ENCODE peak calls at places on chromosomes 5 and 9, in four cellular contexts. A, L, T and S are unnamed samples.

GRCh38 chr9:92455217-92455616 is 27.1 kb downstream of the ASPN start:
- DNase-seq in A (no peak), L (no peak), T (no peak), S (peak; percentile 40)

GRCh38 chr9:127626752-127627493 is 14.8 kb downstream of the STXBP1 start:
- DNase-seq in A (no peak), L (no peak), T (no peak), S (no peak)

GRCh38 chr5:94385767-94386166 is 232.6 kb downstream of the KIAA0825 start:
- DNase-seq in A (no peak), L (no peak), T (no peak), S (no peak)

GRCh38 chr5:142811840-142812557 is 41.8 kb downstream of the ARHGAP26 start:
- DNase-seq in A (no peak), L (no peak), T (no peak), S (no peak)

GRCh38 chr5:130198927-130199326 is 294.7 kb downstream of the CHSY3 start:
- DNase-seq in A (no peak), L (no peak), T (peak; percentile 13), S (peak; percentile 28)

GRCh38 chr5:57859626-57860025 is 377.0 kb upstream of the ACTBL2 start:
- DNase-seq in A (no peak), L (no peak), T (no peak), S (no peak)

GRCh38 chr9:32431940-32432555 is 47.6 kb downstream of the ACO1 start:
- DNase-seq in A (peak; percentile 18), L (peak; percentile 51), T (peak; percentile 49), S (peak; percentile 53)

GRCh38 chr5:86797677-86798076 is 179.9 kb downstream of the COX7C start:
- DNase-seq in A (no peak), L (no peak), T (no peak), S (peak; percentile 18)

GRCh38 chr9:113712053-113712452 is 164.1 kb upstream of the ZNF618 start:
- DNase-seq in A (no peak), L (no peak), T (peak; percentile 24), S (no peak)

GRCh38 chr5:17378346-17378984 is 119.6 kb upstream of the TAF11L2 start:
- DNase-seq in A (no peak), L (no peak), T (no peak), S (no peak)

GRCh38 chr9:86406366-86406765 is 52.2 kb upstream of the TUT7 start:
- DNase-seq in A (no peak), L (no peak), T (peak; percentile 38), S (no peak)

GRCh38 chr9:93265301-93265971 is 81.5 kb downstream of the WNK2 start:
- DNase-seq in A (no peak), L (peak; percentile 3), T (no peak), S (no peak)

GRCh38 chr5:37631939-37632338 is 207.9 kb downstream of the GDNF start:
- DNase-seq in A (no peak), L (no peak), T (no peak), S (no peak)

GRCh38 chr5:69083412-69083811 is 10.4 kb upstream of the SLC30A5 start:
- DNase-seq in A (no peak), L (no peak), T (peak; percentile 42), S (peak; percentile 35)

GRCh38 chr5:161850491-161850890 is 2.6 kb downstream of the GABRA1 start:
- DNase-seq in A (no peak), L (no peak), T (no peak), S (no peak)

GRCh38 chr5:2153808-2154207 is 271.1 kb upstream of the IRX4 start:
- DNase-seq in A (no peak), L (no peak), T (no peak), S (no peak)

GRCh38 chr9:26243722-26244121 is 565.5 kb upstream of the TUSC1 start:
- DNase-seq in A (no peak), L (no peak), T (peak; percentile 61), S (no peak)